ENCODE peak calls at places on chromosomes 5 and 9, in nine cellular contexts. D is smooth muscle cell of the brain vasculature; K is A549; Z is activated CD4-positive, alpha-beta T cell treated with anti-CD3 and anti-CD28 coated beads for 36 hours; Q is Right ventricle myocardium superior; S is Panc1; W is posterior vena cava; J is HCT116; O is kidney tubule cell. C is an unnamed sample.

GRCh38 chr9:136013524-136014034 is 52.4 kb upstream of the UBAC1 start:
- DNase-seq in K (no peak), S (no peak), J (no peak), Q (no peak), Z (peak), O (no peak), D (no peak), W (peak), C (no peak)

GRCh38 chr9:134088064-134088725 is 20.4 kb upstream of the BRD3 start:
- DNase-seq in Z (no peak), W (no peak), D (no peak), Q (no peak), O (no peak), S (no peak), J (no peak), K (no peak), C (no peak)

GRCh38 chr5:170097934-170098333 is 7.8 kb upstream of the FOXI1 start:
- DNase-seq in S (no peak), W (no peak), O (no peak), Q (no peak), D (no peak), Z (no peak), K (no peak), J (no peak), C (peak)

GRCh38 chr9:99299214-99300102 is 77.4 kb downstream of the SEC61B start:
- DNase-seq in W (no peak), J (no peak), O (peak), S (no peak), K (peak), Z (no peak), Q (no peak), D (no peak), C (no peak)

GRCh38 chr5:138448070-138448469 is 9.2 kb downstream of the REEP2 start:
- DNase-seq in Z (no peak), W (no peak), O (no peak), S (no peak), D (no peak), K (no peak), J (no peak), Q (no peak), C (no peak)

GRCh38 chr9:126752376-126752775 is 52.5 kb upstream of the ZBTB43 start:
- DNase-seq in D (no peak), W (no peak), Z (no peak), J (no peak), K (no peak), Q (no peak), S (no peak), O (peak), C (no peak)

GRCh38 chr9:95721132-95721531 is 154.4 kb upstream of the ERCC6L2 start:
- DNase-seq in K (no peak), S (no peak), Q (no peak), O (no peak), Z (no peak), W (no peak), J (no peak), D (no peak), C (no peak)

GRCh38 chr9:128552744-128553221 is 396 bp downstream of the SPTAN1 start:
- DNase-seq in K (peak), J (no peak), D (no peak), W (peak), O (peak), Q (peak), Z (peak), S (no peak), C (peak)

GRCh38 chr9:82488702-82489578 is 500.4 kb downstream of the SPATA31D1 start:
- DNase-seq in W (no peak), O (peak), Q (no peak), J (no peak), Z (no peak), S (no peak), D (peak), K (no peak), C (peak)

GRCh38 chr5:151288180-151288579 is 15.4 kb downstream of the SLC36A3 start:
- DNase-seq in O (peak), J (peak), Z (no peak), W (no peak), Q (no peak), S (no peak), D (no peak), K (peak), C (no peak)

GRCh38 chr5:125357660-125358059 is 611.2 kb upstream of the ZNF608 start:
- DNase-seq in Z (no peak), W (no peak), J (no peak), O (peak), K (no peak), Q (no peak), S (no peak), D (no peak), C (no peak)

GRCh38 chr9:75023846-75024245 is 4.2 kb downstream of the CARNMT1 start:
- DNase-seq in O (peak), Z (no peak), J (no peak), W (no peak), S (no peak), D (no peak), Q (no peak), K (no peak), C (no peak)

GRCh38 chr5:154141686-154142300 is 48.7 kb upstream of the GALNT10 start:
- DNase-seq in K (no peak), J (no peak), W (no peak), Z (no peak), S (no peak), O (peak), Q (no peak), D (no peak), C (no peak)

GRCh38 chr9:130232899-130233586 is 32.5 kb upstream of the HMCN2 start:
- DNase-seq in D (no peak), W (peak), Q (no peak), O (no peak), J (no peak), Z (no peak), S (no peak), K (no peak), C (no peak)

GRCh38 chr5:87390576-87391199 is 22.0 kb downstream of the CCNH start:
- DNase-seq in W (no peak), D (no peak), K (no peak), J (no peak), Q (no peak), Z (no peak), O (no peak), S (no peak), C (no peak)

GRCh38 chr5:179733764-179734126 is 1.1 kb downstream of the MAML1 start:
- DNase-seq in Z (no peak), S (no peak), O (no peak), J (no peak), K (no peak), D (no peak), Q (no peak), W (no peak), C (no peak)

GRCh38 chr5:95069948-95070347 is 214.9 kb downstream of the MCTP1 start:
- DNase-seq in J (no peak), K (no peak), Z (no peak), D (no peak), W (no peak), Q (peak), S (no peak), O (no peak), C (no peak)

GRCh38 chr9:131642496-131643083 is 97.3 kb downstream of the PRRT1B start:
- DNase-seq in D (no peak), W (no peak), Z (peak), O (no peak), S (no peak), Q (no peak), J (no peak), K (no peak), C (no peak)

GRCh38 chr9:110179734-110180133 is 28.2 kb downstream of the C9orf152 start:
- DNase-seq in J (no peak), Z (no peak), Q (no peak), W (no peak), S (no peak), K (peak), D (no peak), O (peak), C (no peak)

GRCh38 chr9:76045217-76045616 is 154.7 kb downstream of the PCSK5 start:
- DNase-seq in K (no peak), W (no peak), D (no peak), J (no peak), O (no peak), S (no peak), Q (no peak), Z (no peak), C (no peak)

GRCh38 chr5:32138839-32139493 is 35.2 kb downstream of the GOLPH3 start:
- DNase-seq in J (no peak), Z (peak), D (no peak), K (no peak), Q (no peak), O (no peak), S (no peak), W (no peak), C (no peak)

GRCh38 chr5:133041910-133042309 is 9.9 kb upstream of the HSPA4 start:
- DNase-seq in S (no peak), W (no peak), Q (no peak), D (no peak), K (peak), Z (no peak), J (no peak), O (peak), C (no peak)

GRCh38 chr9:126616521-126616976 is 2.8 kb downstream of the LMX1B start:
- DNase-seq in K (no peak), S (no peak), J (no peak), Z (no peak), D (no peak), Q (no peak), O (no peak), W (peak), C (no peak)

GRCh38 chr5:42228279-42228678 is 195.0 kb upstream of the GHR start:
- DNase-seq in Q (no peak), S (no peak), W (no peak), K (no peak), J (no peak), Z (no peak), D (no peak), O (no peak), C (no peak)

GRCh38 chr5:35890021-35890740 is 33.5 kb downstream of the IL7R start:
- DNase-seq in D (no peak), S (no peak), Q (no peak), O (no peak), J (no peak), K (no peak), W (no peak), Z (no peak), C (no peak)

GRCh38 chr5:21199087-21199486 is 1211.1 kb upstream of the CDH18 start:
- DNase-seq in D (no peak), O (no peak), S (no peak), J (no peak), K (no peak), W (no peak), Q (no peak), Z (no peak), C (no peak)

GRCh38 chr9:4092793-4093709 is 206.8 kb downstream of the GLIS3 start:
- DNase-seq in O (no peak), S (no peak), K (no peak), W (no peak), J (no peak), Q (no peak), Z (no peak), D (no peak), C (no peak)

GRCh38 chr9:106843361-106843760 is 19.6 kb upstream of the ZNF462 start:
- DNase-seq in S (no peak), J (no peak), O (no peak), Z (no peak), W (no peak), D (no peak), Q (no peak), K (no peak), C (no peak)

GRCh38 chr5:31632460-31632859 is 6.5 kb upstream of the PDZD2 start:
- DNase-seq in Z (no peak), S (no peak), W (no peak), J (no peak), K (no peak), O (no peak), D (no peak), Q (no peak), C (no peak)

GRCh38 chr5:175457466-175457865 is 13.5 kb upstream of the DRD1 start:
- DNase-seq in K (peak), S (no peak), D (no peak), Z (no peak), W (no peak), Q (no peak), O (peak), J (no peak), C (no peak)

GRCh38 chr5:173789031-173789920 is 98.9 kb upstream of the CPEB4 start:
- DNase-seq in D (peak), J (peak), S (no peak), K (no peak), Q (no peak), Z (peak), O (peak), W (no peak), C (peak)

GRCh38 chr5:180868960-180869359 is 7.9 kb upstream of the ZFP62 start:
- DNase-seq in K (peak), W (peak), D (peak), J (peak), Q (peak), S (peak), O (peak), Z (peak), C (peak)

GRCh38 chr5:78644741-78645300 is 3.8 kb downstream of the LHFPL2 start:
- DNase-seq in D (no peak), Z (no peak), W (no peak), Q (no peak), J (no peak), O (no peak), K (no peak), S (no peak), C (no peak)

GRCh38 chr9:97237311-97237786 is 70.1 kb upstream of the CCDC180 start:
- DNase-seq in J (no peak), D (no peak), W (no peak), Q (no peak), Z (no peak), K (no peak), S (no peak), O (no peak), C (no peak)

GRCh38 chr9:136718463-136719211 is 6.3 kb downstream of the DIPK1B start:
- DNase-seq in Q (no peak), W (peak), S (no peak), Z (no peak), O (no peak), D (no peak), K (no peak), J (no peak), C (peak)

GRCh38 chr5:35131723-35132122 is 84.0 kb upstream of the AGXT2 start:
- DNase-seq in W (no peak), K (no peak), Z (no peak), Q (no peak), S (no peak), O (peak), J (no peak), D (no peak), C (no peak)

GRCh38 chr5:32314658-32315057 is 1.9 kb upstream of the MTMR12 start:
- DNase-seq in K (no peak), Q (no peak), W (no peak), S (no peak), D (no peak), J (no peak), Z (no peak), O (no peak), C (no peak)

GRCh38 chr9:84230355-84231136 is 110.0 kb downstream of the SLC28A3 start:
- DNase-seq in W (no peak), O (peak), J (no peak), D (no peak), S (no peak), Q (peak), K (no peak), Z (no peak), C (no peak)

GRCh38 chr5:31981361-31981955 is 192.7 kb downstream of the GOLPH3 start:
- DNase-seq in Q (no peak), K (no peak), W (no peak), Z (no peak), D (no peak), O (no peak), J (no peak), S (no peak), C (no peak)